ENCODE peak calls at places on chromosomes 16 and 17, in six cellular contexts. D is left ventricle myocardium inferior, O is body of pancreas, B is mesenchymal stem cell, X is right atrium auricular region, L is fibroblast of lung. C is an unnamed sample. For H3K4me1, the result is how much of the 10 kb centered on the place peaks cover.

GRCh38 chr17:8315740-8316217 is 5.7 kb downstream of the ARHGEF15 start:
- DNase-seq in D (no peak), O (no peak), B (no peak), X (no peak), L (no peak), C (peak)

GRCh38 chr16:58684001-58684353 is 593 bp downstream of the SLC38A7 start:
- DNase-seq in D (peak), O (no peak), B (peak), X (no peak), L (no peak), C (no peak)

GRCh38 chr16:88815901-88816589 is 4.3 kb upstream of the APRT start:
- DNase-seq in D (no peak), O (peak), B (peak), X (no peak), L (no peak), C (peak)

GRCh38 chr16:29664133-29664912 is 1.3 kb downstream of the SPN start:
- DNase-seq in D (no peak), O (peak), B (no peak), X (no peak), L (no peak), C (no peak)

GRCh38 chr17:7307686-7308624 is 527 bp downstream of the EIF5A start:
- DNase-seq in D (peak), O (peak), B (peak), X (no peak), L (peak), C (peak)

GRCh38 chr17:2259769-2260536 is 43.6 kb downstream of the SMG6 start:
- DNase-seq in D (no peak), O (no peak), B (peak), X (no peak), L (no peak), C (no peak)

GRCh38 chr17:31609331-31609730 is 217.9 kb downstream of the RAB11FIP4 start:
- DNase-seq in D (no peak), O (no peak), B (peak), X (peak), L (no peak), C (peak)

GRCh38 chr17:48174833-48175232 is 67.3 kb downstream of the SNX11 start:
- DNase-seq in D (no peak), O (no peak), B (no peak), X (no peak), L (no peak), C (no peak)

GRCh38 chr16:26987631-26988030 is 79.1 kb upstream of the C16orf82 start:
- DNase-seq in D (no peak), O (no peak), B (peak), X (no peak), L (peak), C (no peak)

GRCh38 chr17:80992077-80992947 is 671 bp downstream of the CHMP6 start:
- DNase-seq in D (no peak), O (peak), B (peak), X (no peak), L (no peak), C (no peak)

GRCh38 chr17:82889496-82890338 is 49.9 kb upstream of the ZNF750 start:
- DNase-seq in D (no peak), O (peak), B (no peak), X (no peak), L (no peak), C (no peak)

GRCh38 chr17:48241131-48241591 is 133.6 kb downstream of the SNX11 start:
- DNase-seq in D (peak), O (peak), B (peak), X (peak), L (peak), C (no peak)

GRCh38 chr16:56610017-56610608 is 1.7 kb downstream of the MT2A start:
- DNase-seq in D (no peak), O (no peak), B (peak), X (peak), L (peak), C (peak)

GRCh38 chr16:65249768-65250167 is 127.9 kb upstream of the CDH11 start:
- DNase-seq in D (peak), O (peak), B (peak), X (peak), L (no peak), C (peak)

GRCh38 chr16:57301126-57301817 is 16.8 kb upstream of the PLLP start:
- DNase-seq in D (no peak), O (no peak), B (peak), X (no peak), L (no peak), C (no peak)

GRCh38 chr16:29862884-29863668 is at the start of gene CDIPT:
- DNase-seq in D (peak), O (peak), B (peak), X (peak), L (peak), C (peak)

GRCh38 chr16:2008631-2009301 is 855 bp downstream of the ZNF598 start:
- DNase-seq in D (peak), O (peak), B (peak), X (no peak), L (peak), C (no peak)

GRCh38 chr16:87956169-87956770 is 5.0 kb downstream of the BANP start:
- DNase-seq in D (peak), O (no peak), B (peak), X (peak), L (peak), C (peak)

DNA sequence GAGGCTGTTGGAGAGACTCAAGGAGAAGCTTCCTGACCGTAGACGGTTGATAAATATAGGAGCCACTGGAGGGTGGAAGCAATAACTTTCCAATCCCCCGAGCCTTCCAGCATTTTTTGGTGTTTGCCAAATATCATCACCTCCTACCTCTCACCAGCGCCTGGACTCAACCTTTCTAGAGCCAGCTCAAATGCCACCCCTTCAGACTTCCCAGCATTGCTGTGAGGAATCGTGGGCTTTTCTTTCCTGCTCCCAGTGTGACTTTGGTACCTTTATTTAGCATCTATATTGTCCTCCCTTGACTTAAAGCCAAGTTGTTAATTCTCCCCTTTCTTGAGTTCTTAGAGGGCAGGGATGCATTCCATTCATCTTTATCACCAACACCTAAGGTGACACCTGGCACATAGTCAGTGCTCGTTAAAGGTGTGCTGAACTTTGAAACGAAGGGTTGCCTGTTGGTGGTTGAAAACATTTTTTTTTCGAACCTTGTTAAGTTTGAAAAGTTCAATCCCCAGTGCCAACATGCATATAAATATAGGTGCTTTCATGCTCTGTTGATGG is 35.3 kb upstream of the CCR7 start:
- DNase-seq in D (no peak), O (no peak), B (no peak), X (no peak), L (no peak), C (no peak)
- H3K4me1 ChIP-seq in D (under half), O (under half), B (under half), X (under half), L (under half), C (under half)

GRCh38 chr17:64103751-64104364 is 26.1 kb downstream of the ERN1 start:
- DNase-seq in D (no peak), O (no peak), B (peak), X (no peak), L (no peak), C (no peak)

GRCh38 chr17:64109400-64109799 is 20.5 kb downstream of the ERN1 start:
- DNase-seq in D (no peak), O (no peak), B (no peak), X (no peak), L (no peak), C (no peak)

GRCh38 chr17:64110436-64111152 is 19.4 kb downstream of the ERN1 start:
- DNase-seq in D (no peak), O (no peak), B (no peak), X (no peak), L (no peak), C (peak)

GRCh38 chr17:64107517-64108235 is 22.3 kb downstream of the ERN1 start:
- DNase-seq in D (no peak), O (peak), B (no peak), X (no peak), L (no peak), C (no peak)

GRCh38 chr17:64106918-64107317 is 23.0 kb downstream of the ERN1 start:
- DNase-seq in D (no peak), O (no peak), B (no peak), X (no peak), L (no peak), C (no peak)
- H3K27ac ChIP-seq in D (no peak), O (peak), B (no peak), X (no peak), L (no peak), C (no peak)

GRCh38 chr17:76002100-76002499 is 1.4 kb downstream of the CDK3 start:
- DNase-seq in D (no peak), O (no peak), B (no peak), X (no peak), L (no peak), C (no peak)
- H3K4me1 ChIP-seq in D (under half), O (half or more), B (under half), X (under half), L (under half), C (under half)

GRCh38 chr17:74842599-74843351 is 16.9 kb downstream of the GRIN2C start:
- DNase-seq in D (peak), O (peak), B (peak), X (peak), L (peak), C (peak)
- H3K27ac ChIP-seq in D (peak), O (no peak), B (no peak), X (peak), L (no peak), C (no peak)

DNA sequence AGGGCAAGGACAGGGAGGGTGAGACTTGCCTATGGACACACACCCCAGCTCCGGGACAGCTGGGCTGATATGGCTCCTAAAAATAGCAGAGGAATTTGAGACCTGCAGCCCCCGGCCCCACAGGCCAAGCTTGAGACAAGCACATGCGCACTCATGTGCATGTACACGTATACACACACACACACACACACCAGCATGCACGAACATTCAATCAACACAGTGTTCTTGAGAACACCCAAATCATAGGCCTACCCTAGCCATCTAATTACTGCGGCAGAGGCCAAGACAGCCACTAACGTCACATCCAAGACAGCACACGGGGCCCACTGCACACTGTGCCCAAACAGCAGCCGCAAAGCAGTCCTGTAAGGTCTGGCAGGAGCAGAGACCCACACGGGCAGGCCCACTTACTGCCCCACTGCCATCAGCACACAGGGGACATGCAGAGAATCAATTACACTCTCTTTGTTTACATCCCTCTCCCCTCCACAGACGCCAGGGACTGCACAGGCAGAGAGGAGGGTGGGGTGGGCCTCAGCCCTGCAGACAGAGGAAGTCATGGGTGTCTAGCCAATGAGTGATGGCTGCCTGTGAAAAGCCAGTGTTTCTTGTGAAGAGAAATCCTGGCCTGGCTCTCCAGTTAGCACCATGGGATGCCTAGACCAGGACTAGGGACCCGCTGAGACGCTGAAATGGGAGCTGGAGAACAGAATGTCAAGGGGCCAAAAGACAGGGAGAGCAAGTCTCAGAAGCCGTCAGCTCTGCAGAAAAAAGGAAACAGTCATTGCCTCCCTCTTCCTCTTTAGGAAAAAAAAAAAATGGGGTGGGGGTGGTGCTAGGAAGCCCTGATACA is 39.3 kb downstream of the MYO18A start:
- DNase-seq in D (no peak), O (no peak), B (peak), X (no peak), L (peak), C (peak)
- H3K4me1 ChIP-seq in D (half or more), O (under half), B (under half), X (under half), L (under half), C (half or more)

DNA sequence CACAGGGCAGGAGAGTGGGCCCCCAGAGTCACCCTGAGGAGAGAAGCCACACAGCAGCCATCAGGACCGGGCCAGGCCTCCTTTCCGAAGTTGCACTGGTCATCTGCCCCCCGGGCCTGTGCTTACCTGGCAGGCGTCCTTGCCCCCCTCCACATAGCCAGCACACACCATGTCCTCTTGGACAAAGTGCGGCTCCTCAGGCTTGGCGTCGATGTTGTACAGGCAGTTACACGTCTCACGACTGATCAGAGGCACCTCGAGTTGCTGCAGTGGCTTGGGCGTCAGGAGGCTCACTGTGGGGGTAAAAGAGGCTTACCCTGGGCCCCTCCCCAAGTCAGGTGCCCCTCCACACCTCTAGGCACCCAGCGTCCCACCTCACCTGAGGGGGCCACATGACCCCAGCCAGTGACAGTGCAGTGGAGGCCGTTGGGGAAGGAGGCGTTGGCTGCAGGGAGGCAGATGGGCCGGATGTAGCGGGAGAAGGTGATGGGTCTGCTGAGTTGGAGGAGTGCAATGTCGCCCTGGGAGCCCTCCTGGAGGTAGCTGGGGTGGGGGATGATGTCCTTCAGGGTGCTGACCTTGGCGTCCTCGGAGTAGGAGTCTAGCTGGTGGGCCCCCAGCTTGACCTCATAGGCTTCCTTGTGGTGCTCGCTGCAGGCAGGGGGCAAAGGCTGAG is 3.1 kb downstream of the PRSS8 start:
- DNase-seq in D (no peak), O (no peak), B (no peak), X (no peak), L (no peak), C (no peak)
- H3K27ac ChIP-seq in D (no peak), O (peak), B (no peak), X (no peak), L (no peak), C (peak)

GRCh38 chr16:5071681-5072333 is at the start of gene ALG1:
- DNase-seq in D (peak), O (peak), B (peak), X (peak), L (peak), C (peak)

GRCh38 chr16:5069048-5069447 is 2.6 kb upstream of the ALG1 start:
- DNase-seq in D (no peak), O (no peak), B (no peak), X (no peak), L (no peak), C (no peak)

GRCh38 chr16:5071341-5071680 is 332 bp upstream of the ALG1 start:
- DNase-seq in D (no peak), O (no peak), B (no peak), X (no peak), L (peak), C (no peak)

GRCh38 chr16:5070431-5071186 is 1.0 kb upstream of the ALG1 start:
- DNase-seq in D (no peak), O (no peak), B (no peak), X (no peak), L (no peak), C (no peak)

GRCh38 chr16:5069854-5070253 is 1.8 kb upstream of the ALG1 start:
- DNase-seq in D (no peak), O (no peak), B (no peak), X (no peak), L (no peak), C (no peak)
- H3K4me1 ChIP-seq in D (under half), O (under half), B (under half), X (under half), L (under half), C (under half)

GRCh38 chr17:78387982-78388941 is 9.8 kb downstream of the PGS1 start:
- DNase-seq in D (peak), O (no peak), B (peak), X (no peak), L (peak), C (peak)

GRCh38 chr17:78381601-78382168 is 3.2 kb downstream of the PGS1 start:
- DNase-seq in D (no peak), O (no peak), B (peak), X (no peak), L (no peak), C (no peak)

GRCh38 chr17:78380370-78380769 is 1.9 kb downstream of the PGS1 start:
- DNase-seq in D (no peak), O (no peak), B (no peak), X (no peak), L (no peak), C (no peak)

GRCh38 chr17:78384479-78385175 is 6.2 kb downstream of the PGS1 start:
- DNase-seq in D (no peak), O (no peak), B (no peak), X (no peak), L (no peak), C (no peak)

DNA sequence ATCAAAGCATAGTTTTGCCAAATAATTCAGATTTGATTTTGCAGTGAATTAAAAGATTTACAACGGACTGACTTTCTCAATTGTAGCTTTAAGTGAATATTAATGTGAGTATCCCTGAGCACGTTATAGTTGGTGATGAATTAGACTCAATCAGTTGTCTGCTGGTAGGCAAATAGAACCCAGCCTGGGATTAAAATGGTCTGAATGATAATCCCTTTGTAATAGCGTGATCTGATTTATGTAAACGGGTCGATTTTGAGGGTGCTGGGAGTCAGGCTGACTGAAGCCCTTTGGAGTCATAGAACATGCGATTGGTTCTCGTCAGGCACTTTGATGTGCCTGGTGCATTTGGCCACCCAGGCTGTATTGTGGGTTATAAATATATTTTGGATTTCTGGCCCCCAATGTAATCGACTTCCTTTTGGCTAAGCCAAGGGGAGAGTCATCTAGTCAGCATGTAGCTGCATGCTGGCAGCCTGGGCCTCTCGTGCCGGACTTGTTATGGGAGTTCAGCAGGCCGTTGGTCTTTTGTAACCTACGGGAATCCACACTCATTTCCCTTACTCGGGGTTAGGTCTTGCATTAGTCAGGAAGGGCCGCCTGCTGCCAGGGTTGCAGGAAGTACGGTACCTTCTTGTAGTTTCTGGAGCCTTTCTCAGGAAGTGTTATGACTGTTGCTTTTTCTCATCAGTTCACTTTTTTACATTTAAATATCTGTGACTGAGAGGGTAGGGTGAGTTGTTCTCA is 5.4 kb downstream of the PGS1 start:
- DNase-seq in D (peak), O (peak), B (peak), X (peak), L (peak), C (peak)
- H3K27ac ChIP-seq in D (peak), O (no peak), B (peak), X (peak), L (peak), C (no peak)

C was measured in cardiac muscle cell.